ENCODE peak calls at places on chromosomes 3 and 15, in four cellular contexts. One of them, this sample, is unnamed.

GRCh38 chr15:100721758-100722550 is 119.6 kb downstream of the ASB7 start:
- DNase-seq in adrenal gland: peak
- DNase-seq in dorsolateral prefrontal cortex: no peak
- DNase-seq in CD8-positive, alpha-beta memory T cell: no peak
- DNase-seq in this sample: peak

GRCh38 chr15:60673156-60673555 is 194.2 kb upstream of the ICE2 start:
- DNase-seq in dorsolateral prefrontal cortex: no peak
- DNase-seq in adrenal gland: no peak
- DNase-seq in CD8-positive, alpha-beta memory T cell: no peak
- DNase-seq in this sample: no peak

GRCh38 chr3:197508924-197509775 is 46.6 kb downstream of the BDH1 start:
- DNase-seq in adrenal gland: no peak
- DNase-seq in CD8-positive, alpha-beta memory T cell: no peak
- DNase-seq in dorsolateral prefrontal cortex: no peak
- DNase-seq in this sample: no peak

GRCh38 chr15:100350434-100351226 is 8.9 kb upstream of the ADAMTS17 start:
- DNase-seq in CD8-positive, alpha-beta memory T cell: no peak
- DNase-seq in adrenal gland: no peak
- DNase-seq in dorsolateral prefrontal cortex: no peak
- DNase-seq in this sample: no peak

GRCh38 chr15:76346666-76347506 is 10.3 kb downstream of the ISL2 start:
- DNase-seq in adrenal gland: no peak
- DNase-seq in CD8-positive, alpha-beta memory T cell: no peak
- DNase-seq in dorsolateral prefrontal cortex: no peak
- DNase-seq in this sample: no peak

GRCh38 chr3:156892701-156893100 is 66.5 kb downstream of the LEKR1 start:
- DNase-seq in adrenal gland: no peak
- DNase-seq in dorsolateral prefrontal cortex: no peak
- DNase-seq in CD8-positive, alpha-beta memory T cell: no peak
- DNase-seq in this sample: peak

GRCh38 chr3:127628788-127629456 is at the start of gene PODXL2:
- DNase-seq in adrenal gland: peak
- DNase-seq in dorsolateral prefrontal cortex: peak
- DNase-seq in CD8-positive, alpha-beta memory T cell: no peak
- DNase-seq in this sample: peak

GRCh38 chr3:10248984-10249748 is 907 bp downstream of the TATDN2 start:
- DNase-seq in dorsolateral prefrontal cortex: peak
- DNase-seq in adrenal gland: peak
- DNase-seq in CD8-positive, alpha-beta memory T cell: peak
- DNase-seq in this sample: peak

GRCh38 chr3:21237638-21238037 is 513.4 kb downstream of the ZNF385D start:
- DNase-seq in dorsolateral prefrontal cortex: no peak
- DNase-seq in adrenal gland: no peak
- DNase-seq in CD8-positive, alpha-beta memory T cell: no peak
- DNase-seq in this sample: no peak

GRCh38 chr3:189270248-189270832 is 98.6 kb downstream of the TPRG1 start:
- DNase-seq in CD8-positive, alpha-beta memory T cell: no peak
- DNase-seq in adrenal gland: peak
- DNase-seq in dorsolateral prefrontal cortex: peak
- DNase-seq in this sample: peak

GRCh38 chr3:143442761-143443477 is 323.3 kb downstream of the CHST2 start:
- DNase-seq in adrenal gland: no peak
- DNase-seq in CD8-positive, alpha-beta memory T cell: no peak
- DNase-seq in dorsolateral prefrontal cortex: no peak
- DNase-seq in this sample: no peak

GRCh38 chr3:143445118-143445517 is 325.5 kb downstream of the CHST2 start:
- DNase-seq in adrenal gland: no peak
- DNase-seq in CD8-positive, alpha-beta memory T cell: no peak
- DNase-seq in dorsolateral prefrontal cortex: no peak
- DNase-seq in this sample: no peak

GRCh38 chr3:143441772-143442171 is 322.2 kb downstream of the CHST2 start:
- DNase-seq in CD8-positive, alpha-beta memory T cell: no peak
- DNase-seq in dorsolateral prefrontal cortex: no peak
- DNase-seq in adrenal gland: no peak
- DNase-seq in this sample: no peak

GRCh38 chr3:143447491-143447890 is 327.9 kb downstream of the CHST2 start:
- DNase-seq in adrenal gland: no peak
- DNase-seq in dorsolateral prefrontal cortex: no peak
- DNase-seq in CD8-positive, alpha-beta memory T cell: no peak
- DNase-seq in this sample: no peak

DNA sequence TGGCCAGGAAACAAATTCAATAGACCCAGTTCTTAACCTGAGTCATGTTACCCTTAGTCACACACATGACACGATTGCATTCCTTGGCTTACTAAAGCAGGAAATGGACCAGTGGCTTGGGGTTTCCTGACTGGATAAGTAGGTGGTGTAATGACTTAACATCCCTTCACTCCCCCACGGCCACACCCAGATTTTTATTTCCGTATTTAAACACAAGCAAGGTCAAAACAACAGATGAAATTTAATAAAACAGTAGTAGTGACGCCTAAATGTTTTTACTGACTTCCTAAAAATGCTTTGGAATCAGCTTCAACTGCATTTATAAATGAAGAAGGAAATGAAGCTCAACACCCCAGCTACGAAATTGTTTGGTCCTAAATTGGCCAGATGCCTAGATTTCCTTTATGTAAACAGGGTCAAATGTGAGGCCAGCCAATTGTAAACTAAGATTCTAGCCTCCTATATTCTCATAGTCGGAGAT is 324.3 kb downstream of the CHST2 start:
- DNase-seq in adrenal gland: peak
- DNase-seq in dorsolateral prefrontal cortex: no peak
- DNase-seq in CD8-positive, alpha-beta memory T cell: no peak
- DNase-seq in this sample: peak
- H3K27ac ChIP-seq in adrenal gland: no peak
- H3K27ac ChIP-seq in dorsolateral prefrontal cortex: no peak
- H3K27ac ChIP-seq in CD8-positive, alpha-beta memory T cell: no peak
- H3K27ac ChIP-seq in this sample: no peak

GRCh38 chr15:89760303-89761008 is 9.4 kb upstream of the MESP1 start:
- DNase-seq in adrenal gland: peak
- DNase-seq in CD8-positive, alpha-beta memory T cell: peak
- DNase-seq in dorsolateral prefrontal cortex: peak
- DNase-seq in this sample: peak

GRCh38 chr15:89759835-89760234 is 8.8 kb upstream of the MESP1 start:
- DNase-seq in CD8-positive, alpha-beta memory T cell: no peak
- DNase-seq in adrenal gland: no peak
- DNase-seq in dorsolateral prefrontal cortex: no peak
- DNase-seq in this sample: no peak

GRCh38 chr15:89756897-89757296 is 5.8 kb upstream of the MESP1 start:
- DNase-seq in dorsolateral prefrontal cortex: no peak
- DNase-seq in CD8-positive, alpha-beta memory T cell: no peak
- DNase-seq in adrenal gland: no peak
- DNase-seq in this sample: no peak

GRCh38 chr15:89758283-89758682 is 7.2 kb upstream of the MESP1 start:
- DNase-seq in adrenal gland: no peak
- DNase-seq in CD8-positive, alpha-beta memory T cell: no peak
- DNase-seq in dorsolateral prefrontal cortex: no peak
- DNase-seq in this sample: no peak

DNA sequence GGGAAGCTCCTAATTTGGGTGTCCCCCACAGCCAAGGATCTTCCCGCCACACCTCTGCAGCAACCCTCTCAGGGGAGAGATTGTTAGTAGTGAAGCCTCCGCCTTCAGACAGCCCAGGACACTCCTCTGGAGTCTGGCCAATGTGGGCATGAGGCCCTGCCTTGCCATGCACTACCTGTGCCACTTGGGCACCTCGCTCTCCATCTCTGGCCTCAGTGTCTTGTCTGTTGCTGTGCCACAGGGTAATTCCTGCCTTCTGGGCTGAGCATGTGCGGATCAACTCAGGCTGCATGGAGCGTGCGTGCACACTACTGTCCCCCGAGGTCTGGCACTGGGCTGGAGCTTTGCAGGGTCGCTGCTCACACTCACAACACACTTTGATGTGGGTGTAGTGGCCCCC is 7.9 kb upstream of the MESP1 start:
- DNase-seq in CD8-positive, alpha-beta memory T cell: no peak
- DNase-seq in adrenal gland: no peak
- DNase-seq in dorsolateral prefrontal cortex: no peak
- DNase-seq in this sample: no peak
- H3K27ac ChIP-seq in CD8-positive, alpha-beta memory T cell: no peak
- H3K27ac ChIP-seq in adrenal gland: no peak
- H3K27ac ChIP-seq in dorsolateral prefrontal cortex: no peak
- H3K27ac ChIP-seq in this sample: no peak

GRCh38 chr3:138687236-138687635 is 78.7 kb downstream of the FAIM start:
- DNase-seq in adrenal gland: no peak
- DNase-seq in CD8-positive, alpha-beta memory T cell: no peak
- DNase-seq in dorsolateral prefrontal cortex: no peak
- DNase-seq in this sample: no peak

GRCh38 chr3:138684411-138684810 is 75.8 kb downstream of the FAIM start:
- DNase-seq in adrenal gland: no peak
- DNase-seq in CD8-positive, alpha-beta memory T cell: no peak
- DNase-seq in dorsolateral prefrontal cortex: no peak
- DNase-seq in this sample: peak

GRCh38 chr3:138688871-138689299 is 80.3 kb downstream of the FAIM start:
- DNase-seq in adrenal gland: no peak
- DNase-seq in CD8-positive, alpha-beta memory T cell: no peak
- DNase-seq in dorsolateral prefrontal cortex: no peak
- DNase-seq in this sample: no peak

GRCh38 chr3:138690036-138690435 is 81.5 kb downstream of the FAIM start:
- DNase-seq in adrenal gland: no peak
- DNase-seq in dorsolateral prefrontal cortex: no peak
- DNase-seq in CD8-positive, alpha-beta memory T cell: no peak
- DNase-seq in this sample: no peak

GRCh38 chr3:138686771-138687221 is 78.2 kb downstream of the FAIM start:
- DNase-seq in CD8-positive, alpha-beta memory T cell: no peak
- DNase-seq in adrenal gland: no peak
- DNase-seq in dorsolateral prefrontal cortex: no peak
- DNase-seq in this sample: peak
- H3K27ac ChIP-seq in CD8-positive, alpha-beta memory T cell: no peak
- H3K27ac ChIP-seq in adrenal gland: no peak
- H3K27ac ChIP-seq in dorsolateral prefrontal cortex: no peak
- H3K27ac ChIP-seq in this sample: peak

GRCh38 chr3:17192995-17193394 is 308.2 kb downstream of the PLCL2 start:
- DNase-seq in CD8-positive, alpha-beta memory T cell: no peak
- DNase-seq in adrenal gland: no peak
- DNase-seq in dorsolateral prefrontal cortex: no peak
- DNase-seq in this sample: no peak
- H3K27ac ChIP-seq in CD8-positive, alpha-beta memory T cell: no peak
- H3K27ac ChIP-seq in adrenal gland: no peak
- H3K27ac ChIP-seq in dorsolateral prefrontal cortex: peak
- H3K27ac ChIP-seq in this sample: no peak

GRCh38 chr3:43693594-43693993 is 2.9 kb downstream of the ABHD5 start:
- DNase-seq in CD8-positive, alpha-beta memory T cell: no peak
- DNase-seq in adrenal gland: no peak
- DNase-seq in dorsolateral prefrontal cortex: no peak
- DNase-seq in this sample: no peak

GRCh38 chr3:43696881-43697280 is 6.1 kb downstream of the ABHD5 start:
- DNase-seq in dorsolateral prefrontal cortex: no peak
- DNase-seq in adrenal gland: no peak
- DNase-seq in CD8-positive, alpha-beta memory T cell: no peak
- DNase-seq in this sample: no peak

GRCh38 chr3:43692971-43693370 is 2.2 kb downstream of the ABHD5 start:
- DNase-seq in dorsolateral prefrontal cortex: no peak
- DNase-seq in CD8-positive, alpha-beta memory T cell: no peak
- DNase-seq in adrenal gland: no peak
- DNase-seq in this sample: no peak

GRCh38 chr3:43695443-43695842 is 4.7 kb downstream of the ABHD5 start:
- DNase-seq in adrenal gland: no peak
- DNase-seq in CD8-positive, alpha-beta memory T cell: no peak
- DNase-seq in dorsolateral prefrontal cortex: no peak
- DNase-seq in this sample: no peak

DNA sequence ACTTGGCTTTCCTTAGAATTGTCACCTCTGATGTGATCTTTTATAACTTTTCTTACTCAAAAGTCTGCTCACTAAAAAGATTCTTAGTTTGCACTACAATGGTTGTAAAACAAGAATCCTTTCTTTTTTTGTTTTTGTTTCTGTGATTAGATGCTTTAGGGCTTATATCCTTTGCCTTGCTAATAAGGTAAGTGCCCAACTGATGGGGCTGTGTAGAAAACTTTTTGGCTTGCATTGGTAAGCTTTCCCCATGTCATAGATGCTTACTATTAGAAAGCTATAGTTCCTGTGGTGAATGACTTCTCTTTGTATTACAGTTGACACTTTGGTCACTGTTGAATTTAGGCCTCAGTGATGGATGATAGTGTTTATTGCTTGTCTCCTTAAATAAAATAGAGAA is 5.1 kb downstream of the ABHD5 start:
- DNase-seq in adrenal gland: no peak
- DNase-seq in CD8-positive, alpha-beta memory T cell: no peak
- DNase-seq in dorsolateral prefrontal cortex: no peak
- DNase-seq in this sample: no peak
- H3K27ac ChIP-seq in adrenal gland: no peak
- H3K27ac ChIP-seq in CD8-positive, alpha-beta memory T cell: no peak
- H3K27ac ChIP-seq in dorsolateral prefrontal cortex: no peak
- H3K27ac ChIP-seq in this sample: no peak

DNA sequence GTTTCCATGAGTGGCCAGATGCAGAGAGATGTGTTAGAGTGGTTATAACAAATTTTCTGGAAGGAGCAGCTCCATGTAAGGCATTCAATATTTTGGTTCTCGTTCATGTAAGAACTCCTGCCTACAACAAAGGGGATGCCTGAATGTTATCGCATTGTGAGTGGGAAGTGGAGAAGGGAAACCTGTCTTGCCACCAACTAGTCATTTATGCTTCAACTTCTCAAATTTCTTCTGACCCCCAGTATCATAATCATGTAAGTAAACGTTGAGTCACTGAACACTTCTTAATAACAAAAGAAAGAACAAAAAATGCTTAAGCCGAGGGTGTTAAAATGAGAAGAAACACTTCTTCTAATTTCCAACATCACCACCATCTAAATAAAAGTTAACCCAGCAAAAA is 62.0 kb upstream of the MRPL3 start:
- DNase-seq in dorsolateral prefrontal cortex: no peak
- DNase-seq in CD8-positive, alpha-beta memory T cell: no peak
- DNase-seq in adrenal gland: no peak
- DNase-seq in this sample: no peak
- H3K27ac ChIP-seq in dorsolateral prefrontal cortex: no peak
- H3K27ac ChIP-seq in CD8-positive, alpha-beta memory T cell: no peak
- H3K27ac ChIP-seq in adrenal gland: no peak
- H3K27ac ChIP-seq in this sample: no peak

DNA sequence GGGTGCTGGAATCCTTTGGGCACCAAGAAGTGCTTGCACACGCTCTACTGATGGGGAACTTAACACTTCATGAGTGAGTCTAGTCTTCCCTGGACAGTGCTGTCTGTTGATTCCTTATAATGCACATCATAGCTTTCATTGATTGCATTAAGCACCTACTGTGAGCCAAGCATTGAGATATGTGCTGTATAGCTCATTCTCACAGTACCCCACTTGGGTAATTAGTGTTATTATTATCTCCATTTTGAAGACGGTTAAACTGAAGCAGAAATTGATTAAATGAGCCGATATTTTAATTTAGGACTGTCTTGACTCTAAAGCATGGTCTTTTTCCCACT is 507 bp upstream of the PDHB start:
- DNase-seq in adrenal gland: no peak
- DNase-seq in dorsolateral prefrontal cortex: no peak
- DNase-seq in CD8-positive, alpha-beta memory T cell: no peak
- DNase-seq in this sample: no peak
- H3K27ac ChIP-seq in adrenal gland: peak
- H3K27ac ChIP-seq in dorsolateral prefrontal cortex: peak
- H3K27ac ChIP-seq in CD8-positive, alpha-beta memory T cell: peak
- H3K27ac ChIP-seq in this sample: peak

DNA sequence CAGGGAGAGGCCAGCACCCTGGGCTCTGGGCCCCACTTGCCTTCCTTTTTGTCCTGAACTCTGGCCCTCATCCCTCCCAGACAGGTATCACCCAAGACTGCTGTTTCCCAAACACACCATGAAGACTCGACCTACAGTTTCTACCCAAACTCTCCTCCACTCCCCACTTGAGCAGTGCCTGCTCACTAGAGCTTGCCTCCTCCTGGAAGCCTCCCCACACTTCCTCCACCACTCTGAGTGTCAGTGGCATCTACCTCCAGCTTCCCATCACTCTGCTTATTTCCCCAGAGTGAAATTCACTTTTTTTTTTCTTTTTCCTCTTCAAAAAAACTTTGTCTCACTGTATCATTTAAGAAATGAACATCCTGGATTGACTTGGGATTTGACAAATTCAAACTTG is 62.5 kb downstream of the IQSEC1 start:
- DNase-seq in CD8-positive, alpha-beta memory T cell: no peak
- DNase-seq in dorsolateral prefrontal cortex: no peak
- DNase-seq in adrenal gland: no peak
- DNase-seq in this sample: no peak
- H3K27ac ChIP-seq in CD8-positive, alpha-beta memory T cell: peak
- H3K27ac ChIP-seq in dorsolateral prefrontal cortex: no peak
- H3K27ac ChIP-seq in adrenal gland: peak
- H3K27ac ChIP-seq in this sample: no peak

This sample was measured in SJCRH30.